ENCODE peak calls at places on chromosomes 1 and 21, in six cellular contexts. One of them, this sample, is unnamed.

GRCh38 chr1:111596499-111596898 is 23.1 kb upstream of the RAP1A start:
- DNase-seq in astrocyte of the hippocampus: no peak
- DNase-seq in Caco-2: no peak
- DNase-seq in T-helper 2 cell: no peak
- DNase-seq in cardiac fibroblast: no peak
- DNase-seq in foreskin fibroblast: no peak
- DNase-seq in this sample: peak

GRCh38 chr1:31521761-31522555 is 54.4 kb upstream of the TINAGL1 start:
- DNase-seq in astrocyte of the hippocampus: no peak
- DNase-seq in Caco-2: no peak
- DNase-seq in foreskin fibroblast: no peak
- DNase-seq in cardiac fibroblast: no peak
- DNase-seq in T-helper 2 cell: no peak
- DNase-seq in this sample: no peak

GRCh38 chr1:7454052-7454815 is 316.9 kb upstream of the VAMP3 start:
- DNase-seq in T-helper 2 cell: no peak
- DNase-seq in Caco-2: peak
- DNase-seq in cardiac fibroblast: peak
- DNase-seq in foreskin fibroblast: no peak
- DNase-seq in astrocyte of the hippocampus: peak
- DNase-seq in this sample: no peak

GRCh38 chr1:229251185-229251584 is 19.7 kb upstream of the RAB4A start:
- DNase-seq in cardiac fibroblast: no peak
- DNase-seq in Caco-2: no peak
- DNase-seq in foreskin fibroblast: no peak
- DNase-seq in T-helper 2 cell: no peak
- DNase-seq in astrocyte of the hippocampus: no peak
- DNase-seq in this sample: no peak

GRCh38 chr1:240701412-240701811 is 89.5 kb upstream of the GREM2 start:
- DNase-seq in cardiac fibroblast: peak
- DNase-seq in Caco-2: no peak
- DNase-seq in astrocyte of the hippocampus: peak
- DNase-seq in foreskin fibroblast: peak
- DNase-seq in T-helper 2 cell: no peak
- DNase-seq in this sample: no peak

GRCh38 chr1:113109908-113110554 is 37.0 kb downstream of the LRIG2 start:
- DNase-seq in T-helper 2 cell: no peak
- DNase-seq in Caco-2: no peak
- DNase-seq in astrocyte of the hippocampus: peak
- DNase-seq in foreskin fibroblast: peak
- DNase-seq in cardiac fibroblast: peak
- DNase-seq in this sample: no peak

GRCh38 chr1:79323240-79324025 is 316.9 kb upstream of the ADGRL4 start:
- DNase-seq in Caco-2: no peak
- DNase-seq in astrocyte of the hippocampus: peak
- DNase-seq in T-helper 2 cell: no peak
- DNase-seq in foreskin fibroblast: peak
- DNase-seq in cardiac fibroblast: peak
- DNase-seq in this sample: no peak

GRCh38 chr1:12232221-12232620 is 2.4 kb downstream of the VPS13D start:
- DNase-seq in cardiac fibroblast: no peak
- DNase-seq in astrocyte of the hippocampus: no peak
- DNase-seq in Caco-2: no peak
- DNase-seq in T-helper 2 cell: no peak
- DNase-seq in foreskin fibroblast: no peak
- DNase-seq in this sample: no peak

GRCh38 chr1:241640149-241640866 is at the start of the genes CHML and OPN3:
- DNase-seq in astrocyte of the hippocampus: peak
- DNase-seq in Caco-2: peak
- DNase-seq in cardiac fibroblast: peak
- DNase-seq in T-helper 2 cell: peak
- DNase-seq in foreskin fibroblast: peak
- DNase-seq in this sample: peak

GRCh38 chr21:38821248-38821647 is 15.5 kb downstream of the ETS2 start:
- DNase-seq in Caco-2: no peak
- DNase-seq in T-helper 2 cell: no peak
- DNase-seq in astrocyte of the hippocampus: no peak
- DNase-seq in foreskin fibroblast: no peak
- DNase-seq in cardiac fibroblast: no peak
- DNase-seq in this sample: no peak

GRCh38 chr1:183276386-183276785 is 90.3 kb downstream of the LAMC2 start:
- DNase-seq in astrocyte of the hippocampus: no peak
- DNase-seq in foreskin fibroblast: no peak
- DNase-seq in Caco-2: peak
- DNase-seq in cardiac fibroblast: peak
- DNase-seq in T-helper 2 cell: no peak
- DNase-seq in this sample: no peak

GRCh38 chr1:228986093-228986904 is 251.0 kb downstream of the RHOU start:
- DNase-seq in T-helper 2 cell: no peak
- DNase-seq in cardiac fibroblast: no peak
- DNase-seq in astrocyte of the hippocampus: peak
- DNase-seq in Caco-2: no peak
- DNase-seq in foreskin fibroblast: no peak
- DNase-seq in this sample: no peak

GRCh38 chr1:32910319-32910718 is 9.1 kb upstream of the TMEM54 start:
- DNase-seq in Caco-2: no peak
- DNase-seq in foreskin fibroblast: no peak
- DNase-seq in cardiac fibroblast: no peak
- DNase-seq in T-helper 2 cell: no peak
- DNase-seq in astrocyte of the hippocampus: no peak
- DNase-seq in this sample: no peak

GRCh38 chr1:175600721-175601440 is 142.5 kb downstream of the TNR start:
- DNase-seq in Caco-2: no peak
- DNase-seq in T-helper 2 cell: no peak
- DNase-seq in cardiac fibroblast: no peak
- DNase-seq in astrocyte of the hippocampus: no peak
- DNase-seq in foreskin fibroblast: no peak
- DNase-seq in this sample: no peak

This sample was measured in effector CD8-positive, alpha-beta T cell.